ENCODE peak calls at places on chromosomes 11 and 22, in four cellular contexts. Y is H9, E is IMR-90, B is H1. F is an unnamed sample.

GRCh38 chr11:16403851-16404250 is 47.5 kb upstream of the SOX6 start:
- DNase-seq in Y (no peak), E (no peak), B (no peak), F (no peak)

GRCh38 chr11:8060801-8061554 is 20.0 kb upstream of the TUB start:
- DNase-seq in Y (no peak), E (peak), B (no peak), F (no peak)

GRCh38 chr11:71372693-71373657 is 75.2 kb downstream of the DHCR7 start:
- DNase-seq in E (peak), B (no peak), Y (no peak), F (peak)

GRCh38 chr11:132318421-132319157 is 948.2 kb downstream of the NTM start:
- DNase-seq in Y (no peak), E (peak), B (no peak), F (no peak)

GRCh38 chr11:68021167-68021787 is 9.2 kb upstream of the NDUFS8 start:
- DNase-seq in E (no peak), Y (peak), B (no peak), F (no peak)

GRCh38 chr22:36075230-36075629 is 46.6 kb upstream of the RBFOX2 start:
- DNase-seq in E (no peak), B (no peak), Y (no peak), F (no peak)

GRCh38 chr22:17695986-17696385 is 57.4 kb downstream of the BCL2L13 start:
- DNase-seq in B (no peak), Y (no peak), E (no peak), F (no peak)

GRCh38 chr11:35622070-35622469 is 3.8 kb downstream of the FJX1 start:
- DNase-seq in B (no peak), Y (no peak), E (peak), F (peak)

GRCh38 chr11:94524293-94524692 is 12.0 kb downstream of the C11orf97 start:
- DNase-seq in E (no peak), Y (no peak), B (no peak), F (no peak)

GRCh38 chr11:38019072-38019775 is 1421.2 kb upstream of the RAG2 start:
- DNase-seq in Y (peak), E (no peak), B (no peak), F (peak)

GRCh38 chr11:74809820-74810219 is 61.2 kb downstream of the RNF169 start:
- DNase-seq in Y (no peak), E (no peak), B (no peak), F (no peak)

GRCh38 chr22:37249946-37250345 is 5.9 kb upstream of the RAC2 start:
- DNase-seq in B (no peak), Y (peak), E (no peak), F (peak)

DNA sequence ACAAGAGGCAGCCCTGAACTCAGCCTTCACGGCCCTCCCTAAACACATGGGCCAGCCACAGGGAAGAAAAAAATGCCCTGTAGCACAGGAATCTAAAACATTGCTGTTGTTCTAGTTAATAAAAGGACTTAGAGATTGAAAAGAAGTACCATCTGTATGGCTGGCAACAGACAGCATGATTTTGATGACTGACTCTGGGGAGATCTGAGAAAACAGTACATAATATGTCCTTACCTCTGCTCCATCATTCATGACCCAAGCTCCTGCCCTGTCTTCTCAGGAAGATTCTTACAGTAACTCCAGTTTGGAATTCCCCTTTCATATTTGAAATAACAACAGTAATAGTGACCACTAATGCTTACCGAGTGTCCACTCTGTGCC is 244.2 kb downstream of the ETS1 start:
- DNase-seq in Y (no peak), E (no peak), B (no peak), F (no peak)
- H2BK120ac ChIP-seq in Y (no peak), E (peak), B (no peak), F (no peak)

GRCh38 chr11:693887-694562 is 997 bp downstream of the DEAF1 start:
- DNase-seq in E (no peak), Y (no peak), B (no peak), F (no peak)

GRCh38 chr11:694563-695331 is at the start of gene DEAF1:
- DNase-seq in Y (peak), E (peak), B (peak), F (peak)

GRCh38 chr11:697028-697491 is 1.4 kb downstream of the TMEM80 start:
- DNase-seq in E (peak), Y (no peak), B (no peak), F (no peak)

GRCh38 chr11:695606-696381 is at the start of gene TMEM80:
- DNase-seq in Y (peak), B (peak), E (peak), F (peak)

DNA sequence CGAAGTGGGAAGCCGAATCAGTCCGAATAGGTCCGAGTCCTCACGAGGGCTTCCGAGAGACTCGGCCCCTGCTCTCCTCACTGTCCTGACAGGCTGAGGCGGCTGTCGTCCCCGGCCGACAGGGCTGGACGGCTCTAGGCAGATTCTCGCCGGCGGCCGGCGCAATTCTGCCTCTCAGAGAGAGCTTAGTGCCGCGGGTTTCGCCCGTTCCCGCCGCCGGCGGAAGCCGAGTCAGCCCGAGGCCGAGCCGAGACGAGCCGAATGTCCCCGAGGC is 247 bp upstream of the DEAF1 start:
- DNase-seq in Y (no peak), B (no peak), E (no peak), F (no peak)
- H3K56ac ChIP-seq in Y (no peak), B (peak), E (peak), F (peak)

GRCh38 chr11:65116370-65117205 is 913 bp downstream of the ZNHIT2 start:
- DNase-seq in Y (peak), B (no peak), E (peak), F (peak)

GRCh38 chr11:65119670-65119995 is 2.1 kb upstream of the ZNHIT2 start:
- DNase-seq in B (no peak), E (no peak), Y (no peak), F (no peak)

GRCh38 chr11:65115361-65116082 is 2.0 kb downstream of the ZNHIT2 start:
- DNase-seq in E (no peak), B (no peak), Y (peak), F (no peak)

GRCh38 chr11:65118097-65118837 is 766 bp upstream of the ZNHIT2 start:
- DNase-seq in B (no peak), E (no peak), Y (no peak), F (no peak)

GRCh38 chr11:65117206-65118096 is at the start of gene ZNHIT2:
- DNase-seq in E (peak), B (peak), Y (peak), F (peak)
- H2BK120ac ChIP-seq in E (no peak), B (no peak), Y (no peak), F (no peak)

DNA sequence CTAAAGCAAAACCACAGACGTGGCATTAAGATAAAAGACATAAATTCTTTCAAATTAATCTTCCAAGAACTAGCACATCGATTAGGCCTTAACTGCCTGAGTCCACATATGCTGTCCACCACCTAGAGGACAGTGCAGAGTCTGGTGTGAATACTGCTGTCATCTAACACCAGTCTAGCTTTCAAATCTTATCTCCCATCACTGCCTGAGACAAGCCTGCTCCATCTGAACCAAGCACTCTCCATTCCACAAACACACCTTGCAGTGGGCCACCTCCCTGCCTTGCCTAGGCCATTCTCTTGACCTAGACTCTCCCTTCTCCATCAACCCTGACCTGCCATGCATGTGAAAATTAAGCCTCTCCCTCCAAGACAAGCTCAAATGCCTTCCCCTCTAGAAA is 129.5 kb upstream of the PITPNB start:
- DNase-seq in E (no peak), Y (no peak), B (no peak), F (no peak)
- H3K56ac ChIP-seq in E (no peak), Y (no peak), B (no peak), F (no peak)

GRCh38 chr11:2432628-2433071 is 11.7 kb downstream of the TRPM5 start:
- DNase-seq in Y (no peak), E (no peak), B (no peak), F (no peak)
- H2BK120ac ChIP-seq in Y (no peak), E (no peak), B (no peak), F (no peak)

DNA sequence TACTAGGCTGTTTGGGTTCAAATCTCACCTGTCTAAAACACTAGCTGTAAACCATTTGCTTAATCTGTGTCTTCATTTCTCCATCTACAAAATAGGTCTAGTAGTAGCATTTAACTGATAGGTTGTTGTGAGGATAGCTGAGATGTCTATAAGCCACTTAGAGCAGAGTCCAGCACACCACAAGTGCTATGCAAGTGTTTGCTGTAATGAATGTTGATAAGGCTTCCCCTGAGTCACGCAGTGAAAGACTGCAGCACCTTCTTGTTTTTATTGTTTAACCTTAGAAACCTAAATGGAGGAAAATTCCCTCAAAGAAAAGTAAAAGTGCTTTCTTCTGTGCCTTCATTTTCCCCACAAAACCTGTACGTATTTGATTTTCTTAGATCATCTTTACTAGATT is 23.1 kb upstream of the LDHA start:
- DNase-seq in E (no peak), B (no peak), Y (no peak), F (no peak)
- H3K56ac ChIP-seq in E (no peak), B (no peak), Y (no peak), F (no peak)

GRCh38 chr11:46382644-46383403 is 1.4 kb downstream of the MDK start:
- DNase-seq in B (no peak), E (peak), Y (peak), F (peak)

GRCh38 chr11:46386005-46386331 is 4.5 kb downstream of the MDK start:
- DNase-seq in Y (no peak), E (no peak), B (no peak), F (no peak)

GRCh38 chr11:46385169-46386004 is 3.9 kb downstream of the MDK start:
- DNase-seq in B (no peak), E (no peak), Y (no peak), F (no peak)

GRCh38 chr11:46383404-46383758 is 1.9 kb downstream of the MDK start:
- DNase-seq in Y (no peak), E (no peak), B (no peak), F (no peak)

GRCh38 chr11:46383974-46384701 is 2.7 kb downstream of the MDK start:
- DNase-seq in Y (no peak), B (no peak), E (no peak), F (no peak)
- H2BK120ac ChIP-seq in Y (no peak), B (no peak), E (no peak), F (no peak)

F was measured in mesendoderm.